ENCODE peak calls at places on chromosomes 11 and 22, in nine cellular contexts. C, K, I, V, H, R, P, M and O are unnamed samples.

GRCh38 chr11:3222003-3222855 is 3.6 kb upstream of the MRGPRG start:
- DNase-seq in C (no peak), K (no peak), I (no peak), V (no peak), H (no peak), R (no peak), P (no peak), M (no peak), O (no peak)

GRCh38 chr22:40070701-40071100 is 75.9 kb downstream of the FAM83F start:
- DNase-seq in C (peak; percentile 12), K (peak; percentile 11), I (no peak), V (no peak), H (no peak), R (no peak), P (no peak), M (peak; percentile 59), O (no peak)

GRCh38 chr22:44437493-44438015 is 60.5 kb downstream of the RTL6 start:
- DNase-seq in C (peak; percentile 5), K (no peak), I (no peak), V (no peak), H (no peak), R (no peak), P (no peak), M (peak; percentile 77), O (no peak)

GRCh38 chr22:45485271-45485670 is 17.4 kb upstream of the FBLN1 start:
- DNase-seq in C (no peak), K (no peak), I (no peak), V (no peak), H (no peak), R (no peak), P (no peak), M (no peak), O (no peak)

GRCh38 chr22:23105919-23106853 is 35.6 kb downstream of the RSPH14 start:
- DNase-seq in C (no peak), K (no peak), I (no peak), V (no peak), H (no peak), R (no peak), P (no peak), M (no peak), O (no peak)

GRCh38 chr11:31808721-31809542 is 2.2 kb downstream of the PAX6 start:
- DNase-seq in C (no peak), K (no peak), I (no peak), V (no peak), H (no peak), R (no peak), P (no peak), M (no peak), O (peak; percentile 18)

GRCh38 chr22:38882480-38882879 is 10.5 kb upstream of the CBX6 start:
- DNase-seq in C (no peak), K (no peak), I (no peak), V (peak; percentile 54), H (no peak), R (no peak), P (no peak), M (peak; percentile 77), O (no peak)

GRCh38 chr11:109730669-109731068 is 308.7 kb downstream of the C11orf87 start:
- DNase-seq in C (no peak), K (no peak), I (no peak), V (no peak), H (no peak), R (no peak), P (no peak), M (no peak), O (no peak)

GRCh38 chr11:91608662-91609061 is 616.0 kb upstream of the FAT3 start:
- DNase-seq in C (no peak), K (no peak), I (no peak), V (no peak), H (no peak), R (no peak), P (no peak), M (no peak), O (no peak)

GRCh38 chr22:20405291-20405930 is 11.5 kb downstream of the ZNF74 start:
- DNase-seq in C (no peak), K (no peak), I (no peak), V (no peak), H (no peak), R (no peak), P (no peak), M (no peak), O (no peak)

GRCh38 chr11:131370090-131370751 is at the start of gene NTM:
- DNase-seq in C (no peak), K (peak; percentile 11), I (no peak), V (no peak), H (no peak), R (peak; percentile 42), P (peak; percentile 17), M (peak; percentile 17), O (no peak)

GRCh38 chr22:43829448-43829821 is 17.3 kb upstream of the EFCAB6 start:
- DNase-seq in C (no peak), K (no peak), I (no peak), V (peak; percentile 46), H (no peak), R (peak; percentile 37), P (no peak), M (peak; percentile 59), O (no peak)

GRCh38 chr11:78234006-78234405 is 45.3 kb downstream of the USP35 start:
- DNase-seq in C (no peak), K (no peak), I (no peak), V (no peak), H (no peak), R (no peak), P (no peak), M (no peak), O (no peak)

GRCh38 chr22:22479999-22480532 is 28.5 kb downstream of the ZNF280B start:
- DNase-seq in C (no peak), K (no peak), I (no peak), V (no peak), H (no peak), R (no peak), P (no peak), M (peak; percentile 10), O (no peak)

GRCh38 chr11:12606597-12606996 is 67.6 kb upstream of the TEAD1 start:
- DNase-seq in C (peak; percentile 73), K (peak; percentile 81), I (no peak), V (no peak), H (no peak), R (no peak), P (no peak), M (peak; percentile 82), O (no peak)

GRCh38 chr11:60924110-60924905 is at the start of gene TMEM132A:
- DNase-seq in C (peak; percentile 81), K (peak; percentile 34), I (no peak), V (peak; percentile 88), H (no peak), R (peak; percentile 74), P (peak; percentile 70), M (peak; percentile 86), O (peak; percentile 79)

GRCh38 chr11:5384335-5384734 is 723 bp downstream of the OR51M1 start:
- DNase-seq in C (no peak), K (no peak), I (no peak), V (no peak), H (no peak), R (no peak), P (no peak), M (no peak), O (no peak)

GRCh38 chr22:43148581-43148980 is 2.8 kb upstream of the TSPO start:
- DNase-seq in C (peak; percentile 38), K (no peak), I (no peak), V (no peak), H (no peak), R (no peak), P (peak; percentile 35), M (no peak), O (no peak)

GRCh38 chr22:49678137-49678841 is 149.4 kb downstream of the BRD1 start:
- DNase-seq in C (no peak), K (no peak), I (no peak), V (no peak), H (no peak), R (no peak), P (no peak), M (no peak), O (no peak)

GRCh38 chr11:129457321-129457720 is 81.7 kb downstream of the BARX2 start:
- DNase-seq in C (no peak), K (no peak), I (no peak), V (no peak), H (no peak), R (no peak), P (no peak), M (no peak), O (no peak)

GRCh38 chr11:20374746-20375305 is 11.3 kb downstream of the HTATIP2 start:
- DNase-seq in C (peak; percentile 37), K (no peak), I (no peak), V (no peak), H (no peak), R (no peak), P (peak; percentile 47), M (peak; percentile 10), O (no peak)

GRCh38 chr11:31325162-31325561 is 44.4 kb downstream of the DCDC1 start:
- DNase-seq in C (peak; percentile 61), K (peak; percentile 61), I (no peak), V (no peak), H (no peak), R (no peak), P (peak; percentile 68), M (peak; percentile 69), O (no peak)

GRCh38 chr22:19504900-19505734 is 19.1 kb downstream of the CLDN5 start:
- DNase-seq in C (no peak), K (no peak), I (no peak), V (peak; percentile 62), H (no peak), R (no peak), P (no peak), M (no peak), O (no peak)

GRCh38 chr22:27810566-27810965 is 9.0 kb upstream of the MN1 start:
- DNase-seq in C (peak; percentile 6), K (peak; percentile 17), I (no peak), V (no peak), H (no peak), R (peak; percentile 62), P (no peak), M (peak; percentile 89), O (no peak)

GRCh38 chr22:45942344-45942743 is 34.6 kb downstream of the WNT7B start:
- DNase-seq in C (no peak), K (no peak), I (no peak), V (no peak), H (no peak), R (no peak), P (no peak), M (no peak), O (no peak)

GRCh38 chr22:19395276-19395675 is 36.3 kb downstream of the HIRA start:
- DNase-seq in C (no peak), K (no peak), I (no peak), V (no peak), H (no peak), R (no peak), P (no peak), M (no peak), O (no peak)

GRCh38 chr11:98734686-98735085 is 286.1 kb upstream of the CNTN5 start:
- DNase-seq in C (no peak), K (no peak), I (no peak), V (no peak), H (no peak), R (no peak), P (no peak), M (no peak), O (no peak)

GRCh38 chr22:31106001-31106571 is 1.3 kb downstream of the SELENOM start:
- DNase-seq in C (peak; percentile 69), K (peak; percentile 40), I (no peak), V (no peak), H (no peak), R (no peak), P (no peak), M (peak; percentile 65), O (no peak)

GRCh38 chr22:36415415-36416168 is 27.8 kb upstream of the MYH9 start:
- DNase-seq in C (peak; percentile 67), K (peak; percentile 40), I (no peak), V (no peak), H (no peak), R (no peak), P (no peak), M (peak; percentile 22), O (no peak)

GRCh38 chr11:33996498-33997454 is 54.8 kb upstream of the CAPRIN1 start:
- DNase-seq in C (peak; percentile 82), K (peak; percentile 58), I (peak; percentile 50), V (no peak), H (peak; percentile 19), R (peak; percentile 25), P (peak; percentile 69), M (peak; percentile 87), O (peak; percentile 79)

GRCh38 chr22:31442768-31443489 is 43.5 kb downstream of the DRG1 start:
- DNase-seq in C (no peak), K (no peak), I (no peak), V (no peak), H (no peak), R (no peak), P (no peak), M (no peak), O (no peak)